ENCODE peak calls at places on chromosome 6, in five cellular contexts. S is GM23338, C is left lung, V is HCT116, R is esophagus squamous epithelium. X is an unnamed sample. For H3K4me1, the result is how much of the 10 kb centered on the place peaks cover.

GRCh38 chr6:52376763-52377162 is 14.8 kb downstream of the PAQR8 start:
- DNase-seq in S (no peak), C (no peak), V (no peak), R (no peak), X (no peak)

GRCh38 chr6:169620171-169621125 is 81.4 kb downstream of the WDR27 start:
- DNase-seq in S (peak), C (no peak), V (no peak), R (no peak), X (no peak)

GRCh38 chr6:26576929-26577719 is 19.6 kb upstream of the ABT1 start:
- DNase-seq in S (peak), C (peak), V (peak), R (no peak), X (peak)

GRCh38 chr6:129370268-129370916 is 339.6 kb downstream of the ARHGAP18 start:
- DNase-seq in S (peak), C (no peak), V (peak), R (no peak), X (peak)

GRCh38 chr6:148884461-148884860 is 137.6 kb downstream of the UST start:
- DNase-seq in S (no peak), C (no peak), V (no peak), R (no peak), X (no peak)

GRCh38 chr6:39210437-39210836 is 18.8 kb downstream of the KCNK5 start:
- DNase-seq in S (no peak), C (no peak), V (no peak), R (no peak), X (no peak)

GRCh38 chr6:93163146-93163545 is 256.2 kb downstream of the EPHA7 start:
- DNase-seq in S (no peak), C (no peak), V (no peak), R (no peak), X (no peak)

GRCh38 chr6:28978137-28978491 is 27.0 kb downstream of the ZNF311 start:
- DNase-seq in S (no peak), C (no peak), V (no peak), R (no peak), X (no peak)

GRCh38 chr6:115358616-115359015 is 702.1 kb downstream of the FRK start:
- DNase-seq in S (no peak), C (no peak), V (no peak), R (no peak), X (no peak)

DNA sequence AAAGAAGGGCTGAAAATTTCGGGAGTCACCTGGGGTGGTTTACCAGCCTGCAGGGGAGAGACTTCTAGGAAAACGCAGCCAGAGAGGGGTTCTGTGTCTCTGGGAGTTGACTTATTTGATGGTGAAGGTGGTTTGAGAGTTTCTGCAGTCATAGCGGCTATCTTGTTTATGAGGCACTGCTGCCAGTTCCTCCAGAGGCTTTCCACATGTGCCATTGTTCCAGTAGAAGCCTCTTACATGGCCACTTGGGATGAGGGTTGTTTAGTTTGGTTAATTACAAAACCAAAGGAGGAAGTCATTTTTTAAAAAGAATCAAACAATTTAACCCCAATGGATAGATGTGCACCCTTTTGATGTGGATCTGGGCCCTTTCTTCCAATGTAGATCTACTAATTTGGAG is 97.8 kb downstream of the TCP11 start:
- DNase-seq in S (no peak), C (no peak), V (no peak), R (no peak), X (no peak)
- H3K27ac ChIP-seq in S (peak), C (peak), V (no peak), R (peak), X (no peak)

GRCh38 chr6:3333263-3333662 is 74.5 kb downstream of the PSMG4 start:
- DNase-seq in S (no peak), C (no peak), V (no peak), R (no peak), X (no peak)

GRCh38 chr6:3329491-3330051 is 70.8 kb downstream of the PSMG4 start:
- DNase-seq in S (no peak), C (no peak), V (no peak), R (no peak), X (no peak)

GRCh38 chr6:3331498-3331897 is 72.8 kb downstream of the PSMG4 start:
- DNase-seq in S (peak), C (no peak), V (no peak), R (no peak), X (no peak)

GRCh38 chr6:3330199-3330598 is 71.5 kb downstream of the PSMG4 start:
- DNase-seq in S (peak), C (no peak), V (no peak), R (no peak), X (no peak)

GRCh38 chr6:3331948-3332347 is 73.2 kb downstream of the PSMG4 start:
- DNase-seq in S (no peak), C (no peak), V (no peak), R (no peak), X (no peak)
- H3K4me1 ChIP-seq in S (under half), C (under half), V (under half), R (under half), X (under half)

GRCh38 chr6:157981132-157981394 is 600 bp upstream of the SYNJ2 start:
- DNase-seq in S (peak), C (no peak), V (no peak), R (no peak), X (no peak)
- H3K27ac ChIP-seq in S (no peak), C (peak), V (peak), R (peak), X (peak)

DNA sequence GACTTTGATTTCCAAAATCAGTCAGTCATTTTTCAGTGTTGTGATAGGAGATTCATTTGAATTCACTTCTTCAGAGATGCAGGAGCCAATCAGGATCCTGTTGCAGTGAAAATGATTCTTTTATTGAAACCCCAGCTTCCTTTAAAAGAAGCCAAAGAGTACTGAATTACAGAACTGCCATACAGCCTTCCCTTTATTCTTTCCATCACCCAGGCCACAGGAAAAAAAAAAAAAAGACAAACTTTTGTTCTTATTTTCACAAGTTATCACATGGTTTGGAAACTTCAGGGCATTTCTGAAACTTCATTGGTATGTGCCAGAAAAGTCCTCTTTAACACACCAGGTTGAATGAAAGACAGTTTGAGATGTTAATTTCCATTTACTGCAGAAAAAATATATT is 1.8 kb upstream of the CARMIL1 start:
- DNase-seq in S (no peak), C (no peak), V (no peak), R (no peak), X (no peak)
- H3K4me1 ChIP-seq in S (under half), C (under half), V (under half), R (under half), X (under half)

DNA sequence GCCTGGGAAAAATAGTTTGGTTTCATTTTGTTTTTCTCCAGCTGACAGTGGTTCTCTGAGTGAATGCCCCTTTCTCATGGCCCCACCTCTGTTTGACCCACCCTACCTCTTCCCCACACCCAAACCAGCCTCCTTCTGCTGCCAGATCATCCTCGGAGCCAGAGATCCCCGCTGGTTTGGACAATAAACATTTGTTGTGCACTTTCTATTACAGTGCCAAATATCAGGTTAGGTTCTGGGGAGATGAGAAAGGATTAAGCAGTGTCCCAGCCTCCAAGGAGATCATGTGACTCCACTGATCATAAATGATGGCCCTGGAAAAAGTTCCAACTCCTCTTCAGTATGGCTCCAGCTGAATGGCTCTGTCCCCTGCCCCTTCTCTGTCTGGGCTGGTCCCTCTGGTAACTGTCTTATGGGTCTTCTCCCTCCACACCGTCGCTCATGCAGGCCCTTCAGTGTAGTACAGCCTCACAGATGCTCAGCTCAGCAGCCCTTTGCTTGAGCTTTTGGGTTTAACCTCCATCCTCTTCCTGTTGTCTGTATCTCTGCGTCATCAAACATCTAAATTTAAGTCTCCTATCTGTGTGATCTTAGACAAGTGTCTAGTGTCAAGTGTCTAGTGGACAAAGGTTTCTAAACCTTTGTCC is 17.1 kb upstream of the SERPINB1 start:
- DNase-seq in S (no peak), C (no peak), V (no peak), R (no peak), X (peak)
- H3K27ac ChIP-seq in S (no peak), C (peak), V (peak), R (peak), X (peak)

GRCh38 chr6:22880686-22881433 is 311.5 kb downstream of the HDGFL1 start:
- DNase-seq in S (no peak), C (no peak), V (no peak), R (no peak), X (no peak)
- H3K4me1 ChIP-seq in S (under half), C (under half), V (under half), R (under half), X (under half)

DNA sequence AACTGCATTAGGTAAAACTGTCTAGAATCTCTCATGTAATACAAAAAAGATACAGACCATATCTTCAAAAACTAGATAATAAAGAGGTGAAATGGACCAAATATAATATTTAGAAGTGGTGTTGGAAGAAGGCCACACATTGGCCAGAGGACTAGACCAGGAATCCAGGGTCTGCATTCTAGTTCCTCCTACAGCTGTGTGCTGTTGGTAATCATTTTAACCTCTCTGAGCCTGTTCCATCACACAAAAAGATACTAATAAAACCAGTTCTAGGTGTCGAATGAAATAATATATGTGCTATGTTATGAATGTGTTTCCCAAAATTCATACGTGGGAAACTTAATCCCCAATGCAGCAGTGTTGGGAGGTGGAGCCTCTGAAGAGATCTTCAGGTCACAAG is 111.6 kb upstream of the RREB1 start:
- DNase-seq in S (no peak), C (no peak), V (no peak), R (no peak), X (no peak)
- H3K27ac ChIP-seq in S (no peak), C (no peak), V (no peak), R (no peak), X (no peak)